ENCODE peak calls at places on chromosomes 2 and 18, in five cellular contexts. One of them, this sample, is unnamed.
A peak's percentile ranks its signal among the peaks of the same experiment; 100 is the strongest.

GRCh38 chr2:158926478-158926948 is 41.9 kb upstream of the TANC1 start:
- DNase-seq in cerebellum: no peak
- DNase-seq in stimulated activated CD8-positive, alpha-beta memory T cell treated with anti-CD3 and anti-CD28 coated beads, Interleukin-15, amount 100 ng/mL, for 4 hours: no peak
- DNase-seq in EL: peak; percentile 77
- DNase-seq in putamen: no peak
- DNase-seq in this sample: peak; percentile 75

GRCh38 chr2:59892398-59892797 is 661.1 kb downstream of the BCL11A start:
- DNase-seq in putamen: no peak
- DNase-seq in cerebellum: no peak
- DNase-seq in EL: no peak
- DNase-seq in stimulated activated CD8-positive, alpha-beta memory T cell treated with anti-CD3 and anti-CD28 coated beads, Interleukin-15, amount 100 ng/mL, for 4 hours: no peak
- DNase-seq in this sample: no peak

GRCh38 chr2:64667535-64667934 is 13.8 kb upstream of the SERTAD2 start:
- DNase-seq in EL: no peak
- DNase-seq in putamen: no peak
- DNase-seq in stimulated activated CD8-positive, alpha-beta memory T cell treated with anti-CD3 and anti-CD28 coated beads, Interleukin-15, amount 100 ng/mL, for 4 hours: no peak
- DNase-seq in cerebellum: no peak
- DNase-seq in this sample: no peak

GRCh38 chr2:127045792-127046501 is 61.0 kb downstream of the BIN1 start:
- DNase-seq in stimulated activated CD8-positive, alpha-beta memory T cell treated with anti-CD3 and anti-CD28 coated beads, Interleukin-15, amount 100 ng/mL, for 4 hours: no peak
- DNase-seq in cerebellum: no peak
- DNase-seq in EL: no peak
- DNase-seq in putamen: no peak
- DNase-seq in this sample: no peak

GRCh38 chr2:104538082-104538481 is 315.8 kb upstream of the POU3F3 start:
- DNase-seq in stimulated activated CD8-positive, alpha-beta memory T cell treated with anti-CD3 and anti-CD28 coated beads, Interleukin-15, amount 100 ng/mL, for 4 hours: no peak
- DNase-seq in putamen: no peak
- DNase-seq in cerebellum: no peak
- DNase-seq in EL: no peak
- DNase-seq in this sample: no peak

GRCh38 chr2:96527990-96528679 is 8.4 kb upstream of the ARID5A start:
- DNase-seq in putamen: no peak
- DNase-seq in stimulated activated CD8-positive, alpha-beta memory T cell treated with anti-CD3 and anti-CD28 coated beads, Interleukin-15, amount 100 ng/mL, for 4 hours: peak; percentile 42
- DNase-seq in EL: peak; percentile 14
- DNase-seq in cerebellum: no peak
- DNase-seq in this sample: no peak

GRCh38 chr2:233331536-233331935 is 22.8 kb upstream of the DGKD start:
- DNase-seq in EL: no peak
- DNase-seq in stimulated activated CD8-positive, alpha-beta memory T cell treated with anti-CD3 and anti-CD28 coated beads, Interleukin-15, amount 100 ng/mL, for 4 hours: peak; percentile 65
- DNase-seq in putamen: peak; percentile 52
- DNase-seq in cerebellum: no peak
- DNase-seq in this sample: no peak

GRCh38 chr18:46260016-46260878 is 156.1 kb downstream of the HAUS1 start:
- DNase-seq in stimulated activated CD8-positive, alpha-beta memory T cell treated with anti-CD3 and anti-CD28 coated beads, Interleukin-15, amount 100 ng/mL, for 4 hours: no peak
- DNase-seq in cerebellum: no peak
- DNase-seq in EL: peak; percentile 89
- DNase-seq in putamen: no peak
- DNase-seq in this sample: peak; percentile 78

GRCh38 chr2:26521054-26521912 is 43.4 kb upstream of the OTOF start:
- DNase-seq in putamen: no peak
- DNase-seq in stimulated activated CD8-positive, alpha-beta memory T cell treated with anti-CD3 and anti-CD28 coated beads, Interleukin-15, amount 100 ng/mL, for 4 hours: no peak
- DNase-seq in EL: peak; percentile 19
- DNase-seq in cerebellum: no peak
- DNase-seq in this sample: peak; percentile 26

This sample was measured in epithelial cell of esophagus.